ENCODE peak calls at places on chromosomes 16 and 17, in eight cellular contexts. A is H1, D is HCT116, N is SK-N-SH, B is K562, V is HepG2, X is SK-N-MC, W is GM12878. M is an unnamed sample.

GRCh38 chr16:89945654-89946053 is 2.9 kb upstream of the DEF8 start:
- DNase-seq in A (no peak), D (no peak), N (no peak), B (no peak), V (no peak), X (no peak), W (no peak), M (no peak)

GRCh38 chr16:70692481-70693203 is 6.8 kb upstream of the MTSS2 start:
- DNase-seq in A (no peak), D (no peak), N (no peak), B (no peak), V (peak), X (no peak), W (no peak), M (no peak)

GRCh38 chr16:14527411-14528044 is 102.5 kb downstream of the PARN start:
- DNase-seq in A (no peak), D (no peak), N (no peak), B (no peak), V (no peak), X (no peak), W (no peak), M (no peak)

GRCh38 chr17:71142333-71142732 is 973.0 kb downstream of the KCNJ2 start:
- DNase-seq in A (no peak), D (no peak), N (no peak), B (no peak), V (no peak), X (no peak), W (no peak), M (no peak)

GRCh38 chr17:33944412-33944811 is 310.7 kb upstream of the CCL2 start:
- DNase-seq in A (no peak), D (no peak), N (no peak), B (no peak), V (no peak), X (no peak), W (no peak), M (no peak)

GRCh38 chr17:48131216-48131824 is 23.8 kb downstream of the SNX11 start:
- DNase-seq in A (peak), D (peak), N (peak), B (peak), V (peak), X (peak), W (no peak), M (peak)

GRCh38 chr17:2909164-2909852 is 113.1 kb downstream of the RAP1GAP2 start:
- DNase-seq in A (no peak), D (no peak), N (peak), B (no peak), V (no peak), X (no peak), W (no peak), M (no peak)

GRCh38 chr17:59791603-59792457 is 84.4 kb downstream of the VMP1 start:
- DNase-seq in A (no peak), D (no peak), N (no peak), B (no peak), V (peak), X (no peak), W (no peak), M (peak)

GRCh38 chr17:58911741-58912343 is 156.2 kb downstream of the PPM1E start:
- DNase-seq in A (no peak), D (peak), N (no peak), B (no peak), V (no peak), X (no peak), W (no peak), M (no peak)

GRCh38 chr17:42484304-42484703 is 25.6 kb downstream of the ATP6V0A1 start:
- DNase-seq in A (no peak), D (no peak), N (no peak), B (no peak), V (peak), X (no peak), W (peak), M (peak)
- H3K9ac ChIP-seq in A (no peak), D (no peak), N (no peak), B (no peak), V (no peak), X (no peak), W (no peak), M (no peak)

GRCh38 chr16:88639231-88640038 is 1.1 kb downstream of the IL17C start:
- DNase-seq in A (peak), D (no peak), N (peak), B (peak), V (no peak), X (no peak), W (no peak), M (no peak)
- TF ChIP-seq POLR2AphosphoS5 in A (no peak), D (no peak), N (no peak), B (no peak), V (no peak), X (no peak), W (no peak), M (no peak)

DNA sequence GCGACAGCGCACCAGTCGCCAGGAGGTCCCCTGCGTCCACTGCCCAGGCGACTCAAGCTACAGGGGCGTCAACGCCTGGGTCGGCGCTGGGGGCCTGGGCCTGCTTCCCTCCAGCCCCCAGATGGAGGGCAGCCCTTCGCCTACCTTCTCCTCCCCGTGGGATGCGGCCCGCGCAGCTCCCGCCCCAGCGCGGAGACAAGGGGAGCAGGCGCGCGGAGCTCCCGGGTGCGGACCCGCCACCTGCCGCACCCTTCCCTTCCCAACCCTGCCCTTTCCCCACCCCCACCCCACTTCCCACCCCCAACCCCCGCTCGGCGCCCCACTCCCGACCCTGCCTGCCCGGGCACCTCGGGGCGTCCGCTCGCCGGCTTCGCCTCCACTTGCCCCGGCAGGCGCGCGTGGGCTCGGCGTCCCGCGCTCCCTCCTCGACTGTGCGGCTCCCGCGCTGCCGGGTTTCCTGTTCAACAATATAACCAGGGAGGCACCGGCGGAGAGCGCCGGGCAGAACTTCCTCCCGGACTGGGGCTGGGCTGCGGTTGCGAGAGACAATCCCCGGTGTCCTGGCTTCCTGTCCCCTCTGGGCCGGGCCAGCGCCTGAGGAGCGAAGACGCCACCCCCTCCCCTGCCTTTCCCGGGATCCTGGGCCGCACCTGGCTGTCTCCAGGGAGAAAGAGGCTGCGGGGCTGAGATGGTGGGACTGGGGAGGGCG is at the start of gene ARHGAP27:
- DNase-seq in A (peak), D (no peak), N (peak), B (no peak), V (no peak), X (no peak), W (no peak), M (peak)
- H3K9ac ChIP-seq in A (peak), D (peak), N (peak), B (no peak), V (peak), X (no peak), W (peak), M (peak)

GRCh38 chr17:75896360-75897075 is at the start of gene TRIM65:
- DNase-seq in A (peak), D (no peak), N (peak), B (peak), V (peak), X (no peak), W (no peak), M (peak)
- TF ChIP-seq POLR2AphosphoS5 in A (peak), D (peak), N (peak), B (peak), V (peak), X (peak), W (peak), M (peak)

M was measured in endothelial cell of umbilical vein.